ENCODE peak calls at places on chromosomes 13 and 19, in nine cellular contexts. F, I, L, N, H, P, Z, U and C are unnamed samples.

GRCh38 chr13:78603240-78603947 is at the start of gene POU4F1:
- DNase-seq in L (peak), I (peak), F (peak), U (peak), P (no peak), Z (peak), N (no peak), H (peak), C (no peak)

GRCh38 chr13:73865027-73865426 is 269.2 kb downstream of the KLF12 start:
- DNase-seq in P (no peak), I (no peak), F (no peak), N (no peak), H (no peak), Z (no peak), L (no peak), U (no peak), C (no peak)

GRCh38 chr19:29104605-29105241 is 108.2 kb downstream of the UQCRFS1 start:
- DNase-seq in U (no peak), P (no peak), I (no peak), N (no peak), L (no peak), Z (no peak), H (no peak), F (no peak), C (no peak)

GRCh38 chr19:29625316-29625715 is 19.2 kb downstream of the POP4 start:
- DNase-seq in H (peak), Z (no peak), U (no peak), F (no peak), I (no peak), P (no peak), N (no peak), L (no peak), C (no peak)

GRCh38 chr13:79457390-79457789 is 23.6 kb upstream of the NDFIP2 start:
- DNase-seq in H (no peak), I (no peak), F (no peak), N (no peak), U (no peak), P (no peak), L (no peak), Z (no peak), C (no peak)

GRCh38 chr13:27170521-27171243 is 929 bp downstream of the USP12 start:
- DNase-seq in N (peak), F (peak), U (no peak), I (peak), P (peak), H (peak), Z (peak), L (peak), C (peak)

GRCh38 chr13:109274188-109274821 is 512.1 kb downstream of the IRS2 start:
- DNase-seq in P (no peak), F (no peak), Z (no peak), H (peak), N (no peak), U (peak), I (no peak), L (no peak), C (peak)

GRCh38 chr13:77919351-77920294 is 992 bp upstream of the EDNRB start:
- DNase-seq in L (peak), H (peak), Z (peak), I (peak), N (no peak), P (peak), U (no peak), F (peak), C (no peak)

GRCh38 chr19:13764101-13764807 is at the start of gene MRI1:
- DNase-seq in F (peak), Z (peak), I (peak), N (peak), H (peak), U (peak), P (peak), L (peak), C (peak)

GRCh38 chr13:60572003-60572792 is 175.2 kb downstream of the TDRD3 start:
- DNase-seq in U (peak), I (no peak), Z (no peak), L (peak), P (no peak), F (no peak), N (no peak), H (peak), C (peak)

GRCh38 chr13:106432636-106433035 is 102.8 kb downstream of the EFNB2 start:
- DNase-seq in N (no peak), F (no peak), L (no peak), H (no peak), I (no peak), Z (no peak), U (peak), P (no peak), C (no peak)

GRCh38 chr19:13689050-13689449 is 75.3 kb upstream of the MRI1 start:
- DNase-seq in N (no peak), F (no peak), I (no peak), U (no peak), P (peak), H (peak), Z (no peak), L (peak), C (peak)

GRCh38 chr13:39773833-39774232 is 118.4 kb downstream of the COG6 start:
- DNase-seq in U (no peak), N (no peak), I (no peak), L (no peak), F (no peak), P (no peak), Z (no peak), H (no peak), C (no peak)

GRCh38 chr13:100984349-100984748 is 309.8 kb upstream of the TMTC4 start:
- DNase-seq in F (no peak), P (no peak), N (no peak), I (no peak), H (no peak), U (no peak), L (no peak), Z (no peak), C (no peak)

GRCh38 chr13:51041126-51041525 is 69.9 kb downstream of the C13orf42 start:
- DNase-seq in N (no peak), L (no peak), P (no peak), U (no peak), F (no peak), I (no peak), H (peak), Z (no peak), C (no peak)
- TF ChIP-seq CTCF in N (no peak), L (no peak), P (no peak), U (no peak), F (no peak), I (no peak), H (no peak), Z (no peak), C (no peak)

DNA sequence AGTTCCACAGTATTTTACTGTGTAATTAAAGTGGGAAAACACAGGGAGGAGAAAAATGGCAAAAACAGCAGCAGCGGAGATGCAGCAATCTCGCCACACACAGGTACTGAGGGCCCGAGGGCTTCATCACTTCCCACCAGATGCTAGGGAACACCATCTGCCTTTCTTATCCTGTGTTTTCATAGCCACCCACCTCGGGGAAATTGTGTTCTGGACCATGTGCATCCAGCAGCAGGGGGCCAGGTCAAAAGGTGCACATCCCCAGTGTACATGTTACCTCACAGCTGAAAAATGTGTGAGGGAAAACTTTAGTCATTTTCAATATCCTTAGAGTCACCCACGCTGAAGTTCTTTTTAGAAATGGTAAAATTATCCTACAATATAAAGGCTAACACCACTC is 30.2 kb downstream of the PDCD5 start:
- DNase-seq in U (no peak), L (no peak), H (no peak), Z (no peak), I (no peak), N (no peak), P (no peak), F (no peak), C (no peak)
- TF ChIP-seq CTCF in U (no peak), L (no peak), H (no peak), Z (no peak), I (no peak), N (no peak), P (no peak), F (no peak), C (no peak)

GRCh38 chr19:3295581-3295980 is 70.8 kb upstream of the NFIC start:
- DNase-seq in H (no peak), Z (no peak), N (no peak), L (no peak), U (no peak), P (no peak), I (no peak), F (no peak), C (no peak)

GRCh38 chr19:3293560-3293959 is 69.1 kb downstream of the CELF5 start:
- DNase-seq in P (no peak), F (no peak), H (no peak), Z (no peak), N (no peak), I (no peak), L (no peak), U (no peak), C (no peak)

GRCh38 chr19:3292958-3293529 is 68.6 kb downstream of the CELF5 start:
- DNase-seq in P (no peak), U (no peak), F (no peak), L (no peak), Z (peak), H (no peak), I (no peak), N (no peak), C (no peak)

GRCh38 chr19:3296034-3296433 is 70.3 kb upstream of the NFIC start:
- DNase-seq in H (no peak), U (no peak), N (no peak), I (no peak), F (no peak), P (no peak), L (no peak), Z (no peak), C (no peak)

DNA sequence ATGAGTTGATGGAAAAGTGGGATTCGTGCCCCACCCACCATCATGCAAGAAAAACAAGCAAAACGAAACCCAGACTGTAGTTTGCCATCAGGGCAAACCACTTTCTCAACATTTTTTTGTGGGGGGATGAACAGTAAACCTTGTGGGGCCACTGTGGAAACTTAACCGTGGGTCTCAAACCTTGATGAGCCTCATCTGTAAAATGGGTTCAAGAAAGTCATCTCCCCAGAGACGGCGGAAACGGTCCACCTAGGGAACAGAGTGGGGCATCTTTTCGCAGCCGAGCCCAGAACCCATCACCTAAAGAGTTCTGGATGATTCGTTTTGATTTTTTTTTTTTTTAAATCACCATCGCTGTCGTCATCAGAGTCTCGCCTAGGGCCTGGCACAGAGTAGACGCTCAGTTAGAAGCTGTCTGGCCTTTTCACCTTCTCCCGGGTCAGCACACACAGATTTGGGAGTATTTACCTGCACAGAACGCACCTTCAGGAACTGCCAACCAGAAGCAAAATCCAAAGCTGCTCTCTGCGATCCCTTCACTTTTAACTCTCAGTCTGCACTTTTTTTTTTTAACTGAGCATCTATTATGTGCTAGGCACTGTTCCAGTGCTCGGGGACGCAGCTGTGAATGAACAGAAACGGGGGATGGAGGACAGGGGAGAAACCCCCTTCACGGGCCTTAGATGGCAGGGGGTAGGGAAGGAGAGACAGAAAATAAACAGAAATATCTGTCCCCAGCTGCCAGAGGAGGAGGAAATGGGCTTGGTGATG is 69.8 kb downstream of the CELF5 start:
- DNase-seq in L (no peak), U (no peak), N (no peak), Z (no peak), H (no peak), F (no peak), I (no peak), P (no peak), C (no peak)
- TF ChIP-seq CTCF in L (no peak), U (no peak), N (no peak), Z (no peak), H (no peak), F (no peak), I (no peak), P (no peak), C (no peak)

DNA sequence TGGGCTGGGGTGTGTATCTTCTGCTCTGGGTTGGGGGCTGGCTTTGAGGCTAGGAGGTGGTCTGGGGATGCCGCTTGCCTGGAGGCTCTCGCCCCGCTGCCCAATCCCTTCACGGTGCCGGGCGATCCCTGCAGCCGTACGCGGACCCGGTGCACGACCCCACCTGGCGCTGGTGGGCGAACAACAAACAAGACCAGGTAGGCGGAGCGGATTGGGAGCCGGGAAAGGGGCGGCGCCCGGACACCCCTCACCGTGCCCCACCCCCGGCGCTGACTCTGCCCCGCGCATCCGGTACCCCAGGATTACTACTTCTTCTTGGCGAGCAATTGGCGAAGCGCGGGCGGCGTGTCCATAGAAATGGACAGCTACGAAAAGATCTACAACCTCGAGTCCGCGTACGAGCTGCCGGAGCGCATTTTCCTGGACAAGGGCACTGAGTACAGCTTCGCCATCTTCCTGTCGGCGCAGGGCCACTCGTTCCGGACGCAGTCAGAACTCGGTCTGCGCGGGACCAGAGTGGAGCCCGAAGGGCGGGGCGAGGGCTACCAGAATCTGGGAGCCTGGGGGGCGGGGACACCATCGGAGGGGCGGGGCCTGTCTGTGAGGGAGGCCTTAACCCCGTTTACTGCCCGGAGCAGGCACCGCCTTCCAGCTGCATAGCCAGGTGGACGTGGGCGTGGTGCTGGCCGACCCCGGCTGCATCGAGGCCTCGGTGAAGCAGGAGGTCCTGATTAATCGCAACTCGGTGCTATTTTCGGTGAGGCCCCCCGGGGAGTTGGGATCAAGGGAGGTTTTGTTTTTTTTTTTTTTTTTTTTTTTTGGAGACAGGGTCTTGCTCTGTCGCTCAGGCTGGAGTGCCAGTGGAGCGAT is 12.1 kb upstream of the PSMD8 start:
- DNase-seq in F (peak), N (peak), P (peak), I (peak), Z (peak), U (peak), L (peak), H (peak), C (peak)
- TF ChIP-seq CTCF in F (no peak), N (no peak), P (no peak), I (no peak), Z (no peak), U (no peak), L (no peak), H (no peak), C (no peak)

GRCh38 chr13:113245858-113246791 is 36.7 kb downstream of the CUL4A start:
- DNase-seq in H (no peak), F (no peak), U (no peak), P (no peak), L (no peak), I (no peak), Z (no peak), N (no peak), C (peak)
- TF ChIP-seq CTCF in H (peak), F (peak), U (peak), P (peak), L (peak), I (no peak), Z (no peak), N (no peak), C (no peak)

GRCh38 chr19:8525401-8525684 is 11.4 kb upstream of the ZNF414 start:
- DNase-seq in H (no peak), F (no peak), L (no peak), U (no peak), I (peak), N (no peak), P (no peak), Z (no peak), C (no peak)
- TF ChIP-seq CTCF in H (peak), F (peak), L (peak), U (no peak), I (no peak), N (no peak), P (peak), Z (no peak), C (no peak)

GRCh38 chr13:72823081-72823480 is 41.1 kb downstream of the PIBF1 start:
- DNase-seq in U (no peak), H (no peak), I (no peak), P (no peak), F (no peak), L (no peak), Z (no peak), N (no peak), C (no peak)
- TF ChIP-seq CTCF in U (no peak), H (no peak), I (no peak), P (no peak), F (no peak), L (no peak), Z (no peak), N (no peak), C (no peak)

DNA sequence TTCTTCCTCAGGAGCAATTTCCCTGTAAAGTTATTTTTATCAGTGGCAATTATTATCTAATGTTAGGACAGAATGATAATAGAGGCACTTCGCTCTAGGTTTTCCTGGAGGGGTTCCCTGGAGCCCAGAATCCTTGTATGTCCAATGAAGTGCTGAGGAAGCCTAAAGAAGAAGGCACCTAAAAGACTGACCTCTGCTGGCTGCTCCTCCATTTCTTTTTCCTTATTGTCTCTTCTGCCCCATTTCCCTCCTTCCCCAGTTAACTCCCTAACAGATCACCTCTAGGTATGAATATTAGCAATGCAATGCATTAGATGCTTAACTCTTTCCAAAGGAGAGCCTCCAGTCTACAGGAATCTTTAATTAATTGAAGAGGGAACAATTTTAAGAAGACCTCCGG is 985.4 kb downstream of the DIAPH3 start:
- DNase-seq in H (peak), F (no peak), P (no peak), L (no peak), U (no peak), Z (no peak), I (no peak), N (no peak), C (peak)
- TF ChIP-seq CTCF in H (peak), F (no peak), P (no peak), L (peak), U (no peak), Z (no peak), I (no peak), N (no peak), C (no peak)

GRCh38 chr19:695350-695949 is at the start of gene PRSS57:
- DNase-seq in L (peak), U (no peak), F (no peak), P (no peak), I (no peak), H (no peak), Z (no peak), N (no peak), C (no peak)
- TF ChIP-seq CTCF in L (no peak), U (no peak), F (no peak), P (no peak), I (no peak), H (no peak), Z (no peak), N (no peak), C (no peak)

GRCh38 chr19:1618157-1619093 is 13.2 kb upstream of the UQCR11 start:
- DNase-seq in U (peak), P (no peak), N (no peak), Z (peak), H (peak), I (peak), L (peak), F (no peak), C (peak)
- TF ChIP-seq CTCF in U (peak), P (peak), N (no peak), Z (peak), H (peak), I (no peak), L (peak), F (peak), C (peak)